ENCODE peak calls at places on chromosome 22, in seven cellular contexts. M, B, T, X, S, O and I are unnamed samples.

GRCh38 chr22:17578129-17578754 is 14.9 kb downstream of the SLC25A18 start:
- DNase-seq in M (no peak), B (no peak), T (no peak), X (no peak), S (no peak), O (peak), I (peak)

GRCh38 chr22:24985824-24986214 is 33.3 kb downstream of the KIAA1671 start:
- DNase-seq in M (peak), B (peak), T (no peak), X (no peak), S (no peak), O (peak), I (no peak)

GRCh38 chr22:19774628-19775027 is 14.1 kb downstream of the TBX1 start:
- DNase-seq in M (no peak), B (no peak), T (no peak), X (no peak), S (no peak), O (no peak), I (no peak)

GRCh38 chr22:31489632-31490495 is at the start of gene EIF4ENIF1:
- DNase-seq in M (peak), B (peak), T (peak), X (peak), S (peak), O (peak), I (peak)

GRCh38 chr22:24423519-24424000 is 3.8 kb upstream of the ADORA2A start:
- DNase-seq in M (peak), B (peak), T (peak), X (peak), S (no peak), O (peak), I (peak)

GRCh38 chr22:31278643-31279326 is 13.5 kb downstream of the PIK3IP1 start:
- DNase-seq in M (no peak), B (no peak), T (no peak), X (no peak), S (no peak), O (no peak), I (no peak)

GRCh38 chr22:20086763-20087162 is 6.7 kb downstream of the DGCR8 start:
- DNase-seq in M (no peak), B (no peak), T (no peak), X (no peak), S (no peak), O (no peak), I (peak)

GRCh38 chr22:37740455-37741311 is 43.8 kb downstream of the TRIOBP start:
- DNase-seq in M (no peak), B (no peak), T (no peak), X (no peak), S (no peak), O (no peak), I (no peak)

GRCh38 chr22:46074771-46075551 is 75.4 kb upstream of the PPARA start:
- DNase-seq in M (peak), B (no peak), T (no peak), X (peak), S (no peak), O (peak), I (peak)

GRCh38 chr22:37229012-37229804 is 14.9 kb downstream of the RAC2 start:
- DNase-seq in M (peak), B (no peak), T (no peak), X (peak), S (peak), O (peak), I (no peak)

GRCh38 chr22:38424525-38425080 is 30.4 kb downstream of the KCNJ4 start:
- DNase-seq in M (no peak), B (no peak), T (no peak), X (no peak), S (no peak), O (no peak), I (no peak)

GRCh38 chr22:45127866-45128265 is 35.9 kb upstream of the NUP50 start:
- DNase-seq in M (peak), B (no peak), T (no peak), X (no peak), S (no peak), O (no peak), I (no peak)

GRCh38 chr22:45911601-45912271 is 65.2 kb downstream of the WNT7B start:
- DNase-seq in M (no peak), B (no peak), T (no peak), X (no peak), S (no peak), O (no peak), I (peak)

GRCh38 chr22:44131412-44131811 is 49.3 kb upstream of the PARVG start:
- DNase-seq in M (no peak), B (no peak), T (no peak), X (peak), S (no peak), O (no peak), I (no peak)

GRCh38 chr22:16783930-16784354 is 41.3 kb downstream of the XKR3 start:
- DNase-seq in M (no peak), B (peak), T (no peak), X (no peak), S (peak), O (no peak), I (no peak)

GRCh38 chr22:32723632-32724031 is 77.9 kb upstream of the TIMP3 start:
- DNase-seq in M (peak), B (no peak), T (no peak), X (peak), S (no peak), O (no peak), I (peak)

GRCh38 chr22:20533879-20534265 is 26.5 kb downstream of the MED15 start:
- DNase-seq in M (no peak), B (no peak), T (no peak), X (no peak), S (no peak), O (no peak), I (no peak)

GRCh38 chr22:47122441-47123000 is 360.1 kb downstream of the TBC1D22A start:
- DNase-seq in M (no peak), B (no peak), T (no peak), X (peak), S (no peak), O (no peak), I (no peak)